ENCODE peak calls at places on chromosomes 1 and 21, in six cellular contexts. T, V, F, E, B and M are unnamed samples.

GRCh38 chr1:36207339-36207738 is 16.9 kb upstream of the THRAP3 start:
- DNase-seq in T (peak), V (peak), F (peak), E (no peak), B (no peak), M (peak)

GRCh38 chr1:109649380-109649987 is 6.4 kb upstream of the GSTM4 start:
- DNase-seq in T (no peak), V (no peak), F (no peak), E (no peak), B (no peak), M (no peak)

GRCh38 chr1:6785318-6785712 is at the start of gene CAMTA1:
- DNase-seq in T (no peak), V (no peak), F (no peak), E (peak), B (peak), M (no peak)

GRCh38 chr1:217534566-217534965 is 96.3 kb downstream of the GPATCH2 start:
- DNase-seq in T (no peak), V (no peak), F (no peak), E (no peak), B (no peak), M (no peak)

GRCh38 chr21:41148798-41149197 is 19.2 kb upstream of the BACE2 start:
- DNase-seq in T (no peak), V (no peak), F (no peak), E (no peak), B (no peak), M (no peak)

GRCh38 chr21:46661627-46662366 is 26.3 kb downstream of the PRMT2 start:
- DNase-seq in T (no peak), V (no peak), F (no peak), E (no peak), B (no peak), M (no peak)

GRCh38 chr1:209651148-209651547 is 1.1 kb downstream of the LAMB3 start:
- DNase-seq in T (peak), V (peak), F (peak), E (peak), B (peak), M (no peak)

GRCh38 chr21:33402011-33402979 is 918 bp upstream of the IFNGR2 start:
- DNase-seq in T (no peak), V (peak), F (peak), E (peak), B (peak), M (peak)

GRCh38 chr1:8415526-8416278 is 97.8 kb downstream of the SLC45A1 start:
- DNase-seq in T (no peak), V (no peak), F (peak), E (no peak), B (no peak), M (no peak)

GRCh38 chr1:209455133-209455532 is 128.4 kb upstream of the CAMK1G start:
- DNase-seq in T (no peak), V (no peak), F (no peak), E (no peak), B (no peak), M (no peak)

GRCh38 chr1:39900662-39901485 is 843 bp downstream of the MYCL start:
- DNase-seq in T (peak), V (peak), F (peak), E (no peak), B (peak), M (no peak)

GRCh38 chr21:16302851-16303282 is 573.1 kb downstream of the USP25 start:
- DNase-seq in T (no peak), V (no peak), F (no peak), E (no peak), B (no peak), M (peak)

GRCh38 chr1:212647004-212647403 is 38.4 kb downstream of the ATF3 start:
- DNase-seq in T (no peak), V (no peak), F (no peak), E (no peak), B (no peak), M (no peak)

GRCh38 chr1:68954841-68955240 is 458.0 kb upstream of the DEPDC1 start:
- DNase-seq in T (no peak), V (no peak), F (no peak), E (no peak), B (no peak), M (no peak)

GRCh38 chr1:44554706-44555105 is 119.6 kb downstream of the TMEM53 start:
- DNase-seq in T (no peak), V (no peak), F (no peak), E (no peak), B (no peak), M (no peak)

GRCh38 chr1:226261818-226262217 is 38.4 kb downstream of the MIXL1 start:
- DNase-seq in T (no peak), V (no peak), F (no peak), E (no peak), B (no peak), M (no peak)

GRCh38 chr1:54487571-54488050 is 60.4 kb upstream of the ACOT11 start:
- DNase-seq in T (no peak), V (no peak), F (no peak), E (peak), B (no peak), M (no peak)

GRCh38 chr1:47436979-47437517 is 796 bp upstream of the FOXD2 start:
- DNase-seq in T (no peak), V (no peak), F (no peak), E (no peak), B (no peak), M (no peak)

GRCh38 chr1:97826820-97827219 is 94.0 kb downstream of the DPYD start:
- DNase-seq in T (no peak), V (no peak), F (no peak), E (no peak), B (no peak), M (no peak)

GRCh38 chr21:45498646-45499000 is 43.6 kb downstream of the SLC19A1 start:
- DNase-seq in T (no peak), V (no peak), F (no peak), E (no peak), B (no peak), M (no peak)

GRCh38 chr1:162405800-162406199 is 6.1 kb downstream of the SH2D1B start:
- DNase-seq in T (no peak), V (no peak), F (no peak), E (no peak), B (no peak), M (no peak)

GRCh38 chr1:32825181-32825580 is 7.7 kb downstream of the S100PBP start:
- DNase-seq in T (no peak), V (no peak), F (no peak), E (no peak), B (no peak), M (no peak)

GRCh38 chr1:99829269-99829668 is 20.9 kb upstream of the AGL start:
- DNase-seq in T (no peak), V (no peak), F (no peak), E (no peak), B (no peak), M (no peak)

GRCh38 chr1:56484695-56485094 is 94.7 kb downstream of the PLPP3 start:
- DNase-seq in T (no peak), V (no peak), F (no peak), E (no peak), B (no peak), M (no peak)

GRCh38 chr1:245310605-245311531 is 156.1 kb downstream of the KIF26B start:
- DNase-seq in T (no peak), V (no peak), F (no peak), E (peak), B (peak), M (no peak)

GRCh38 chr1:232579958-232580705 is 49.8 kb downstream of the SIPA1L2 start:
- DNase-seq in T (no peak), V (no peak), F (no peak), E (no peak), B (no peak), M (no peak)

GRCh38 chr1:92882817-92883216 is 51.0 kb downstream of the RPL5 start:
- DNase-seq in T (no peak), V (no peak), F (no peak), E (no peak), B (no peak), M (no peak)

GRCh38 chr1:227747382-227747781 is 12.1 kb downstream of the SNAP47 start:
- DNase-seq in T (no peak), V (no peak), F (no peak), E (no peak), B (no peak), M (no peak)

GRCh38 chr1:99745061-99745460 is 21.4 kb downstream of the FRRS1 start:
- DNase-seq in T (no peak), V (no peak), F (no peak), E (no peak), B (no peak), M (no peak)

GRCh38 chr21:35111531-35111930 is 62.4 kb upstream of the RUNX1 start:
- DNase-seq in T (no peak), V (no peak), F (no peak), E (no peak), B (no peak), M (no peak)

GRCh38 chr1:9770276-9770675 is 53.5 kb downstream of the CLSTN1 start:
- DNase-seq in T (no peak), V (no peak), F (peak), E (peak), B (no peak), M (no peak)

DNA sequence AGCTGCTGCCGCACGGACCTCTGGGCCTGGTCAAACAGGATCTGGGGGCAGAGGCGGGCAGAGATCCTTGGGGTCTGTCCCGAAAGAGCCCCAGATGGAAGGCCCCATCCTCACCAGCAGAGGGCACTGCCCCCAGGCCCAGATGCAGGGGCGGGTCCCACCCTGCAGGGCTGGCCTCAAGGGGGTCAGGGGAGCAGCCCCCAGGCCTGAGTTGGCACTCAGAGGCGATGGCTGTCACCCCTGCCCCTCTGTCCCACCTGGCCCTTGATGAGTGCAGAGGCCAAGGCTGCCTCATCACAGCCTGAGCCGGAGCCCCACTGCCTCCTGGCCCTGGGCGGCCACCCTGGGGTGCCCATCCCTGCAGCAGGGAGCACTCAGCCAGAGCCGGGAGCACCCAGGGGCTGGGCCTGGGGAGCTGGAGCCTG is 5.7 kb downstream of the ACAP3 start:
- DNase-seq in T (no peak), V (no peak), F (no peak), E (no peak), B (no peak), M (no peak)
- H3K27ac ChIP-seq in T (no peak), V (no peak), F (no peak), E (no peak), B (no peak), M (no peak)

DNA sequence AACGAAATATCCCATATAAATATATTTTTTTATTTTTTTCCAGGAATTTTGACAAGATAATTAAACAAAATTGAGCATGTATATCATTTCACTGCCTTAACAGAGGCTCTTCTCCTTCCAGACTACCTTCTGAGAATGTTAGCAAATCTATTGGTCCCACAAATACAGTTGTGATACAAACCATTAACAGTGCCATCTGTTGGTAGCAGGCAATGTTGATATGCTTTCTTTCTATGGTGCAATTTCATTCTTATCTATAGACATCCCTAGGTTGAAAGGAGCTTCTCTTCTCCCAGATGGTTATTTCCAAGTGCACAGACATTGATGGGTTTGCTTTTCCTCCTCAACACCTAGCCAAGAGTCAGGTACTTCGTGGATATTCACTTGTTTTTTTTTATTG is 303.6 kb downstream of the USH2A start:
- DNase-seq in T (peak), V (no peak), F (no peak), E (no peak), B (no peak), M (no peak)
- TF ChIP-seq CTCF in T (peak), V (no peak), F (no peak), E (no peak), B (no peak), M (no peak)

GRCh38 chr1:46202975-46203737 is at the start of gene LURAP1:
- DNase-seq in T (no peak), V (no peak), F (no peak), E (peak), B (peak), M (peak)

GRCh38 chr1:46204406-46204742 is 1.2 kb downstream of the LURAP1 start:
- DNase-seq in T (no peak), V (no peak), F (no peak), E (no peak), B (no peak), M (no peak)

GRCh38 chr1:46203738-46204405 is 738 bp downstream of the LURAP1 start:
- DNase-seq in T (no peak), V (no peak), F (no peak), E (no peak), B (no peak), M (no peak)

GRCh38 chr1:46205141-46205540 is 2.0 kb downstream of the LURAP1 start:
- DNase-seq in T (no peak), V (no peak), F (no peak), E (no peak), B (no peak), M (no peak)

DNA sequence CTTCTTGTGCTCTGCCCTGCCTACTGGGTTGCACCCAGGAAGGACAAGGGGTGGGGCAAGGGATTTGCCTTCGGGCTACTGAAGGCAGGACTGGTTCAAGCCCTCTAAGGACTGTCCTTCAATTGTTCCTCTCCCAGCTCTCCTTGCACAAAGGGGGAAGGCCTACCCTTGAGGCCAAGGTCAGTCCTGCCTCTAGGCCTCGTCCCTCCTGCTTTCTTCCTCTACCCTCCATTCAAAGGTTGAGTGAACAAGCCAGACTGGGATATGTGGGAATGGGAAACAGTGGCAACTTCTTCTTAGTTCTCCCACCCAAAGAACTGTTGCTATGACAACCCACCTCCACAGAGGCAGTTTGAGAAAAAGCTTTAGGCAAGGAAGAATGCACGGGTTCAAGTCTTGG is 2.7 kb downstream of the LURAP1 start:
- DNase-seq in T (no peak), V (no peak), F (no peak), E (no peak), B (no peak), M (no peak)
- H3K4me3 ChIP-seq in T (no peak), V (no peak), F (no peak), E (no peak), B (no peak), M (no peak)

GRCh38 chr1:25616932-25617625 is 488 bp downstream of the MAN1C1 start:
- DNase-seq in T (peak), V (no peak), F (no peak), E (peak), B (no peak), M (peak)
- H3K27ac ChIP-seq in T (peak), V (no peak), F (peak), E (peak), B (peak), M (peak)

GRCh38 chr1:220453371-220453770 is 74.6 kb upstream of the MARK1 start:
- DNase-seq in T (peak), V (no peak), F (no peak), E (no peak), B (no peak), M (no peak)

GRCh38 chr1:220455559-220455958 is 72.4 kb upstream of the MARK1 start:
- DNase-seq in T (no peak), V (no peak), F (no peak), E (no peak), B (no peak), M (no peak)

GRCh38 chr1:220451541-220451940 is 76.4 kb upstream of the MARK1 start:
- DNase-seq in T (no peak), V (no peak), F (no peak), E (no peak), B (no peak), M (no peak)

GRCh38 chr1:220450927-220451326 is 77.0 kb upstream of the MARK1 start:
- DNase-seq in T (peak), V (no peak), F (no peak), E (no peak), B (no peak), M (no peak)

DNA sequence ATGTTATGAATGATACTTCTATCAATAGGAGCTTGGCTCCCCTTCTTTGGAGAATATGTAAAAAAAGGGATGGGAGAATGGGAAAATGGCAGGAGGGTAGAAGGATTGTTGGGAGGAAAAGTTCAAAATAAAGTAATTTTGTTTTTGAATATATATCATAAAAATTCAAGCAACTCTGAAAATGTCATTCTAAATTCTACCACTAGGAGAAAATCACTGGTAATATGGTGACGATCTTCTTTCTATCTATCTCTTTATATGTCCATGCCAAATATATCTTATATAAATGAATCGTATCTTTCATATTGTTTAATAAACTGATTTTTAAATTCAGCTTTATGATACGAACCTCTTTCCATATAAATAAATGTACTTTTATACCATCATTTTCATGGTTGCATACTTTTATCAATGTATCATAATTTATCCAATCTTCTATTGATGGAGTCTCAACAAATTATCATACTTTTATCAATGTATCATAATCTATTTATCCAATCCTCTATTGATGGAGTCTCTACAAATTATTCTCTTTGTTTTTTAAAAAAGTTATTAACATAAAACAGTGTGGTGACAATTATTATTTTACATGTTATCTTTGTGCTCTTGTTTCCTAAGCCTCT is 73.7 kb upstream of the MARK1 start:
- DNase-seq in T (no peak), V (no peak), F (no peak), E (no peak), B (no peak), M (no peak)
- TF ChIP-seq CTCF in T (peak), V (no peak), F (no peak), E (peak), B (no peak), M (no peak)